ENCODE peak calls at places on chromosome X, in eight cellular contexts. Z, F, Q, X, J, R, G and A are unnamed samples. For H3K36me3, the result is how much of the 10 kb centered on the place peaks cover.

GRCh38 chrX:46374371-46374770 is 170.8 kb downstream of the ZNF674 start:
- DNase-seq in Z (no peak), F (no peak), Q (no peak), X (no peak), J (no peak), R (no peak), G (no peak), A (peak)

GRCh38 chrX:112841114-112841819 is 636 bp upstream of the AMOT start:
- DNase-seq in Z (peak), F (peak), Q (peak), X (peak), J (peak), R (peak), G (peak), A (peak)

GRCh38 chrX:17376381-17377046 is 1.5 kb downstream of the NHS start:
- DNase-seq in Z (no peak), F (no peak), Q (no peak), X (peak), J (peak), R (peak), G (no peak), A (no peak)

GRCh38 chrX:15188039-15188438 is 81.8 kb downstream of the ASB9 start:
- DNase-seq in Z (no peak), F (no peak), Q (no peak), X (peak), J (no peak), R (no peak), G (no peak), A (no peak)

GRCh38 chrX:24277405-24277804 is 36.5 kb downstream of the SUPT20HL2 start:
- DNase-seq in Z (no peak), F (no peak), Q (no peak), X (no peak), J (no peak), R (no peak), G (no peak), A (no peak)

GRCh38 chrX:17990542-17990941 is 129.4 kb upstream of the RAI2 start:
- DNase-seq in Z (no peak), F (peak), Q (no peak), X (no peak), J (no peak), R (no peak), G (no peak), A (no peak)

GRCh38 chrX:2751291-2751690 is 549 bp upstream of the XG start:
- DNase-seq in Z (no peak), F (no peak), Q (no peak), X (no peak), J (no peak), R (no peak), G (no peak), A (no peak)

GRCh38 chrX:129566081-129566480 is 26.0 kb downstream of the OCRL start:
- DNase-seq in Z (no peak), F (no peak), Q (no peak), X (no peak), J (no peak), R (no peak), G (no peak), A (no peak)

GRCh38 chrX:84188320-84188834 is 378 bp upstream of the RPS6KA6 start:
- DNase-seq in Z (peak), F (peak), Q (peak), X (no peak), J (peak), R (peak), G (peak), A (peak)

GRCh38 chrX:115940348-115940747 is 230.2 kb upstream of the AGTR2 start:
- DNase-seq in Z (peak), F (no peak), Q (no peak), X (no peak), J (no peak), R (no peak), G (peak), A (no peak)

GRCh38 chrX:27591938-27592337 is 1.8 kb downstream of the DCAF8L2 start:
- DNase-seq in Z (no peak), F (no peak), Q (no peak), X (peak), J (no peak), R (no peak), G (no peak), A (no peak)

GRCh38 chrX:139126493-139126892 is 404.0 kb upstream of the F9 start:
- DNase-seq in Z (peak), F (no peak), Q (peak), X (peak), J (peak), R (peak), G (peak), A (peak)

GRCh38 chrX:150873616-150874015 is 24.9 kb downstream of the CD99L2 start:
- DNase-seq in Z (no peak), F (peak), Q (peak), X (no peak), J (peak), R (no peak), G (peak), A (peak)

GRCh38 chrX:119647552-119648420 is 41.6 kb upstream of the NKRF start:
- DNase-seq in Z (no peak), F (no peak), Q (no peak), X (no peak), J (no peak), R (no peak), G (peak), A (no peak)

GRCh38 chrX:46611658-46612362 is 38.2 kb downstream of the CHST7 start:
- DNase-seq in Z (no peak), F (no peak), Q (no peak), X (no peak), J (no peak), R (no peak), G (no peak), A (no peak)

GRCh38 chrX:47156611-47157520 is 11.8 kb downstream of the RBM10 start:
- DNase-seq in Z (no peak), F (no peak), Q (no peak), X (no peak), J (no peak), R (no peak), G (no peak), A (no peak)

GRCh38 chrX:80246273-80246672 is 174.0 kb upstream of the TENT5D start:
- DNase-seq in Z (no peak), F (no peak), Q (no peak), X (no peak), J (no peak), R (no peak), G (no peak), A (peak)

GRCh38 chrX:45824471-45824870 is 623.8 kb upstream of the DIPK2B start:
- DNase-seq in Z (peak), F (no peak), Q (no peak), X (peak), J (peak), R (no peak), G (no peak), A (peak)

GRCh38 chrX:46433892-46434291 is 111.3 kb downstream of the ZNF674 start:
- DNase-seq in Z (no peak), F (no peak), Q (no peak), X (no peak), J (no peak), R (no peak), G (no peak), A (no peak)

GRCh38 chrX:134971926-134972325 is 18.9 kb upstream of the SMIM10 start:
- DNase-seq in Z (no peak), F (no peak), Q (no peak), X (no peak), J (peak), R (no peak), G (no peak), A (peak)

GRCh38 chrX:318739-319578 is at the start of gene GTPBP6:
- DNase-seq in Z (peak), F (peak), Q (peak), X (peak), J (peak), R (peak), G (peak), A (peak)

GRCh38 chrX:151697537-151697936 is 2.3 kb downstream of the PRRG3 start:
- DNase-seq in Z (no peak), F (no peak), Q (no peak), X (no peak), J (no peak), R (no peak), G (no peak), A (no peak)

GRCh38 chrX:74535211-74535621 is 79.2 kb downstream of the RLIM start:
- DNase-seq in Z (peak), F (no peak), Q (no peak), X (peak), J (peak), R (peak), G (peak), A (peak)

GRCh38 chrX:46039526-46039925 is 505.7 kb downstream of the ZNF674 start:
- DNase-seq in Z (no peak), F (no peak), Q (no peak), X (no peak), J (no peak), R (no peak), G (no peak), A (no peak)

GRCh38 chrX:46547857-46548256 is 2.6 kb upstream of the ZNF674 start:
- DNase-seq in Z (no peak), F (no peak), Q (no peak), X (no peak), J (peak), R (no peak), G (no peak), A (peak)

GRCh38 chrX:63657821-63658220 is 127.2 kb downstream of the ARHGEF9 start:
- DNase-seq in Z (no peak), F (no peak), Q (peak), X (no peak), J (peak), R (peak), G (no peak), A (peak)

GRCh38 chrX:16319929-16320328 is 152.6 kb downstream of the MAGEB17 start:
- DNase-seq in Z (no peak), F (no peak), Q (no peak), X (no peak), J (no peak), R (no peak), G (no peak), A (no peak)

GRCh38 chrX:154541896-154542722 is 4.5 kb downstream of the G6PD start:
- DNase-seq in Z (no peak), F (peak), Q (peak), X (no peak), J (peak), R (no peak), G (no peak), A (peak)

GRCh38 chrX:262391-262909 is 18.7 kb upstream of the PLCXD1 start:
- DNase-seq in Z (peak), F (no peak), Q (peak), X (peak), J (no peak), R (no peak), G (no peak), A (no peak)

GRCh38 chrX:55098691-55099090 is 9.9 kb downstream of the PAGE2 start:
- DNase-seq in Z (no peak), F (no peak), Q (no peak), X (no peak), J (no peak), R (no peak), G (no peak), A (no peak)

GRCh38 chrX:71664889-71665491 is 2.4 kb upstream of the LOC101059915 start:
- DNase-seq in Z (peak), F (no peak), Q (no peak), X (no peak), J (no peak), R (no peak), G (no peak), A (no peak)

GRCh38 chrX:16876696-16877095 is 6.5 kb upstream of the RBBP7 start:
- DNase-seq in Z (no peak), F (no peak), Q (no peak), X (no peak), J (no peak), R (no peak), G (no peak), A (no peak)

GRCh38 chrX:100905620-100906019 is 23.1 kb downstream of the XKRX start:
- DNase-seq in Z (no peak), F (no peak), Q (no peak), X (no peak), J (no peak), R (no peak), G (no peak), A (no peak)

GRCh38 chrX:13266641-13267420 is 53.0 kb downstream of the ATXN3L start:
- DNase-seq in Z (no peak), F (no peak), Q (no peak), X (no peak), J (peak), R (no peak), G (no peak), A (peak)

GRCh38 chrX:32749075-32749474 is 462.3 kb downstream of the DMD start:
- DNase-seq in Z (no peak), F (no peak), Q (no peak), X (no peak), J (peak), R (no peak), G (no peak), A (peak)

GRCh38 chrX:136176399-136176825 is 29.1 kb downstream of the FHL1 start:
- DNase-seq in Z (no peak), F (no peak), Q (no peak), X (no peak), J (peak), R (no peak), G (no peak), A (peak)

DNA sequence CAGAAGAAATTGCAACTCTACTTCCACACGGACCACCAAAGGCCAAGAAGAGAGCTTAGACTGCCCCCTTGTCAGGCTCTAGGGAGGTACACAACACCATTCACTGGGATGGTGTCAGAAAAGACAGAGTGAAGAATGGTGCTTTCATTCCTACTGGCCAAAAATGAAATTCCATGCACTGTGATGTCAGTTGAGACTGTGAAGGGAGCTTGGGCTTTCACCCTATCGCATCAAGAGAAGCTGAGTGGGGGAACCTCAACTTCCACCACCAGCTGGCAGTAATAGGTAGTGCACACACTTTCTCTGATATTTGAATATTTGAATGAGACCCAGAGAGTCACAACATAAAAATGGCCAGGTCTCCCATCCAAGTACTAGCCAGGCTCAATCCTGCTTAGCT is 65.9 kb downstream of the ZNF711 start:
- DNase-seq in Z (no peak), F (no peak), Q (no peak), X (peak), J (no peak), R (no peak), G (no peak), A (no peak)
- TF ChIP-seq CTCF in Z (peak), F (no peak), Q (no peak), X (peak), J (no peak), R (no peak), G (peak), A (no peak)

GRCh38 chrX:34654939-34655338 is 2.1 kb downstream of the TMEM47 start:
- DNase-seq in Z (no peak), F (no peak), Q (no peak), X (no peak), J (peak), R (peak), G (no peak), A (no peak)
- H3K4me3 ChIP-seq in Z (no peak), F (no peak), Q (peak), X (peak), J (peak), R (peak), G (no peak), A (no peak)

DNA sequence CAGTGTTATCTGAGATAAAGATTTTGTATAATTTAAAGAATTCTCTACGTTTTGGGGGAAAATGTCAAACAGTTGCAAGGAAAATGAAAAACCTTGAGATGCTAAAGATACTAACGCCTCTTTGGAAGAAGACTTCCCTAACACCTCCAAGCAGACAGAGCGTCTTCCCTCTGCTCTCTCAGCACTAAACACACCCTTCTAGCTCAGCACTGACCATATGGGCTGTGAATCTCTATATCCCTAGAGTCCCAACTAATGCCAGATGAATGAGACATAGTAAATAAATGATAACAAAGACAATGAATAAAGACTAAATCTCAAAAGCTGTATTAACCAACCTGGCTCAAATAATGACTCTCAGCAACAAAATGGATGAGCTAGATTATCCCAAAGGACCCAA is 13.3 kb downstream of the FUNDC1 start:
- DNase-seq in Z (peak), F (no peak), Q (no peak), X (no peak), J (no peak), R (no peak), G (no peak), A (no peak)
- H3K36me3 ChIP-seq in Z (under half), F (under half), Q (under half), X (under half), J (under half), R (under half), G (under half), A (under half)

GRCh38 chrX:118216488-118216887 is 99.9 kb upstream of the KLHL13 start:
- DNase-seq in Z (no peak), F (no peak), Q (no peak), X (no peak), J (no peak), R (peak), G (no peak), A (no peak)
- TF ChIP-seq CTCF in Z (no peak), F (no peak), Q (no peak), X (no peak), J (no peak), R (no peak), G (no peak), A (no peak)

GRCh38 chrX:56728752-56729151 is 291 bp upstream of the NBDY start:
- DNase-seq in Z (no peak), F (no peak), Q (no peak), X (no peak), J (peak), R (peak), G (peak), A (no peak)
- H3K4me3 ChIP-seq in Z (peak), F (no peak), Q (peak), X (peak), J (peak), R (peak), G (peak), A (peak)

DNA sequence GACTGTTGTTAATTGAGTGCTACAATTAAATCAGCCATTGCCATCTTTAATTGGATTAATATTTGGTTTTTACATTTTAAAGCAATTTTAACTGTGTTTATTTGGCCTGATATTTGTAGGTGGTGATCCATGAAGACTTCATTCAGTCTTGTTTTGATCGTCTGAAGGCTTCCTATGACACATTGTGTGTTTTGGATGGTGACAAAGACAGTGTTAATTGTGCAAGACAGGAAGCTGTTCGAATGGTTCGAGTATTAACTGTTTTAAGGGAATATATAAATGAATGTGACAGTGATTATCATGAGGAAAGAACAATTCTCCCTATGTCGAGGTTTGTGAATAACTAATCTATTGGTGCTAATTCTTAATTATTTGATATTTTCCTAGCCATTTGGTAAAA is 82.6 kb downstream of the USP9X start:
- DNase-seq in Z (no peak), F (no peak), Q (no peak), X (no peak), J (peak), R (no peak), G (no peak), A (peak)
- H3K36me3 ChIP-seq in Z (half or more), F (under half), Q (under half), X (half or more), J (under half), R (half or more), G (under half), A (under half)

GRCh38 chrX:38336538-38337240 is 9.4 kb upstream of the RPGR start:
- DNase-seq in Z (no peak), F (no peak), Q (no peak), X (no peak), J (no peak), R (no peak), G (no peak), A (no peak)

GRCh38 chrX:38332505-38332904 is 5.2 kb upstream of the RPGR start:
- DNase-seq in Z (no peak), F (no peak), Q (no peak), X (no peak), J (no peak), R (no peak), G (no peak), A (no peak)

GRCh38 chrX:38335382-38335781 is 8.1 kb upstream of the RPGR start:
- DNase-seq in Z (no peak), F (no peak), Q (no peak), X (no peak), J (no peak), R (no peak), G (no peak), A (no peak)
- TF ChIP-seq CTCF in Z (peak), F (peak), Q (no peak), X (no peak), J (peak), R (peak), G (no peak), A (no peak)

DNA sequence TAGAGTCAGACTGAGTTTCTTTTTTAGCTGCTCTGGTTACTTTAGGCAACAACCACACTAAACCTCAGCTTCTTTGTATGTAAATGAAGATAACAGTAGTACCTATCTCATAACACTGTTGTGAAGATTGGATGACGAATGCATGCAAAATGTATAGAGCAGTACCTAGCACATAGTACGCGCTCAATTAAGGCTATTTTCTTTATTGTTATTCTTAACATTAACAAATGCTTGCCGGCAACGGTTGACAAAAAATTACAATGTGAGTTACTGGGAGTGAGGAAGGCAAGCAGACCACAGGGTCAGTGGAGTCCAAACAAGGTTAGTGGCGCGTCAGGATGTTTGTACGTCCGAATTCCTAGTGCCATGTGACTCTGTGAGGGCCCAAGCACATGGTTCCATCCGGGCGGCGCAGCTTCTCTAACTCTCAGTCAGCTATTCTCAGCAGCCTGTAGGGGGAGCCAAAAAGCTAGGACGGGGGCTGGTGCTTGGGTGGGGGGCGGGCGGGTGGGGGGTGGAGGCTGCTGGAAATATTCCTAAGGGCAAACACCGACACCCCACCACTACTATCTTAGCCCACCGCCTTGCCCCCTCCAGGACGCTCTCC is 795 bp upstream of the NALF2 start:
- DNase-seq in Z (peak), F (no peak), Q (no peak), X (no peak), J (no peak), R (no peak), G (no peak), A (no peak)
- H3K4me3 ChIP-seq in Z (peak), F (peak), Q (peak), X (peak), J (no peak), R (no peak), G (peak), A (peak)

DNA sequence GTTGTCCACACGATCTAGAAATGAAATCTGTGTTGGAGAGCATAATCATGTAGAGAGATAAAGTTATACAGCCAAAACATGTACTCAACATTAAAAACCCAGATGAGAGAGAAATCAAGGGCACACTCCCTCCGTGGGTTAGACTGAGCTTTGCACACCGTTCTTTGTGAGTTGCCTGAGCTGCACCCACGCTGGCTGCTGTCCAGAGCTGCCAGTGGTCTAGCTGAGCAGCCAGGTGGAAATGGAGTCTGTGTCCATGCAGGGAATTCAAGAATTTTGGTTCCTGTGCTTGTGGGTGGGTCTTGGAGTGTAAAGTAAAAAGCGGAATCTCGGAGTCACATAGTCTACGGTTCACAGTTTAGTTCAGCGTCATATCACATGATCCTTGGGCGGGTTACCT is 84.6 kb downstream of the GPR143 start:
- DNase-seq in Z (no peak), F (no peak), Q (no peak), X (no peak), J (no peak), R (no peak), G (no peak), A (no peak)
- H3K36me3 ChIP-seq in Z (under half), F (under half), Q (under half), X (under half), J (under half), R (under half), G (under half), A (under half)

GRCh38 chrX:40173662-40174593 is 76.2 kb upstream of the BCOR start:
- DNase-seq in Z (peak), F (peak), Q (peak), X (peak), J (no peak), R (peak), G (peak), A (no peak)
- TF ChIP-seq CTCF in Z (no peak), F (peak), Q (no peak), X (no peak), J (no peak), R (peak), G (peak), A (no peak)